ENCODE peak calls at places on chromosomes 11 and 22, in eight cellular contexts. M is cardiac muscle cell, U is body of pancreas, O is stomach, N is PC-3, Q is fibroblast of mammary gland, L is HFF-Myc, E is endothelial cell. K is an unnamed sample.

GRCh38 chr22:44107341-44107740 is 73.4 kb upstream of the PARVG start:
- DNase-seq in M (no peak), U (no peak), O (no peak), N (no peak), Q (no peak), L (no peak), E (no peak), K (no peak)

GRCh38 chr22:30781271-30781875 is 86.7 kb downstream of the OSBP2 start:
- DNase-seq in M (no peak), U (no peak), O (no peak), N (peak), Q (no peak), L (no peak), E (no peak), K (no peak)

GRCh38 chr22:32847067-32847491 is 45.6 kb downstream of the TIMP3 start:
- DNase-seq in M (peak), U (no peak), O (no peak), N (no peak), Q (peak), L (no peak), E (no peak), K (no peak)

GRCh38 chr11:115194798-115195101 is 309.5 kb downstream of the CADM1 start:
- DNase-seq in M (no peak), U (no peak), O (no peak), N (no peak), Q (no peak), L (no peak), E (no peak), K (peak)

GRCh38 chr11:45444796-45445195 is 158.7 kb upstream of the SYT13 start:
- DNase-seq in M (no peak), U (peak), O (no peak), N (peak), Q (no peak), L (no peak), E (no peak), K (no peak)

GRCh38 chr11:40139507-40139906 is 1319.9 kb downstream of the LRRC4C start:
- DNase-seq in M (no peak), U (no peak), O (no peak), N (no peak), Q (no peak), L (no peak), E (no peak), K (no peak)

GRCh38 chr11:7471071-7471470 is 14.2 kb upstream of the OLFML1 start:
- DNase-seq in M (no peak), U (no peak), O (no peak), N (no peak), Q (no peak), L (no peak), E (no peak), K (no peak)

GRCh38 chr11:9771126-9771624 is 107.3 kb downstream of the SWAP70 start:
- DNase-seq in M (no peak), U (no peak), O (no peak), N (no peak), Q (no peak), L (no peak), E (no peak), K (no peak)

GRCh38 chr11:65116370-65117205 is 913 bp downstream of the ZNHIT2 start:
- DNase-seq in M (peak), U (peak), O (peak), N (peak), Q (peak), L (no peak), E (peak), K (no peak)

GRCh38 chr22:45397806-45398205 is 15.6 kb downstream of the SMC1B start:
- DNase-seq in M (no peak), U (no peak), O (no peak), N (peak), Q (no peak), L (no peak), E (no peak), K (no peak)

GRCh38 chr22:25624486-25624885 is 60.0 kb downstream of the GRK3 start:
- DNase-seq in M (no peak), U (no peak), O (no peak), N (no peak), Q (no peak), L (no peak), E (no peak), K (no peak)

GRCh38 chr22:39365406-39365782 is 15.6 kb downstream of the SYNGR1 start:
- DNase-seq in M (no peak), U (no peak), O (no peak), N (no peak), Q (no peak), L (no peak), E (no peak), K (no peak)

GRCh38 chr11:1966531-1966930 is 19.4 kb downstream of the MRPL23 start:
- DNase-seq in M (no peak), U (no peak), O (no peak), N (no peak), Q (no peak), L (no peak), E (no peak), K (no peak)

GRCh38 chr11:114066046-114066648 is 6.6 kb downstream of the ZBTB16 start:
- DNase-seq in M (no peak), U (no peak), O (no peak), N (no peak), Q (no peak), L (no peak), E (no peak), K (no peak)

GRCh38 chr22:19122752-19123492 is 710 bp upstream of the DGCR2 start:
- DNase-seq in M (peak), U (peak), O (peak), N (no peak), Q (no peak), L (no peak), E (peak), K (no peak)

GRCh38 chr11:83511646-83512045 is 225.5 kb upstream of the CCDC90B start:
- DNase-seq in M (no peak), U (no peak), O (no peak), N (no peak), Q (no peak), L (no peak), E (no peak), K (no peak)
- TF ChIP-seq CTCF in M (no peak), U (no peak), O (no peak), N (no peak), Q (no peak), L (no peak), E (no peak), K (no peak)

GRCh38 chr11:93229876-93230275 is 32.1 kb upstream of the SLC36A4 start:
- DNase-seq in M (no peak), U (no peak), O (no peak), N (no peak), Q (no peak), L (no peak), E (no peak), K (no peak)

GRCh38 chr11:93220078-93220477 is 22.3 kb upstream of the SLC36A4 start:
- DNase-seq in M (no peak), U (no peak), O (no peak), N (no peak), Q (no peak), L (no peak), E (no peak), K (no peak)

GRCh38 chr11:93221539-93221938 is 23.7 kb upstream of the SLC36A4 start:
- DNase-seq in M (no peak), U (no peak), O (no peak), N (no peak), Q (no peak), L (no peak), E (no peak), K (no peak)

DNA sequence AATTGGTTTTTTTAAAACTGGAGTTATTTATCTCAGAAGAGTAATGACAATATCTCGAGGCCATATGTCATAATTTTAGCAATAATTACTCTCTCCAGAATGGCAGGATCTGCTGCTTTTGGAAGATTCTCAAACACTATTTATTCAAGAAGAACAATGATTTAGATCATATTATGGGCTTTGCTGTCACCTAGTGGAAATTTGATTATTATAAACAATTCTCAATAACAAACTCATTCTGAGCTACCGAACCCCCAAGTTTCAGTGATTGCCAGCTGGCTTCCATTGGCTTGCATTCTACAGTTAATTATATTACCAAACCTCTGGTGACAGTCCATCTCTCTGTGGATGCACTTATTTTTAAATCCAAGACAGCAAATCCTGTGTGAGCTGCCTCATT is 27.9 kb upstream of the SLC36A4 start:
- DNase-seq in M (peak), U (no peak), O (no peak), N (peak), Q (peak), L (no peak), E (no peak), K (no peak)
- TF ChIP-seq CTCF in M (peak), U (peak), O (no peak), N (peak), Q (peak), L (no peak), E (no peak), K (no peak)

GRCh38 chr22:36775589-36775965 is 342 bp downstream of the IFT27 start:
- DNase-seq in M (peak), U (peak), O (peak), N (peak), Q (peak), L (no peak), E (peak), K (peak)

GRCh38 chr22:36775966-36776669 is at the start of gene IFT27:
- DNase-seq in M (peak), U (peak), O (peak), N (peak), Q (peak), L (peak), E (peak), K (peak)

GRCh38 chr22:36771376-36772063 is 4.4 kb downstream of the IFT27 start:
- DNase-seq in M (no peak), U (no peak), O (no peak), N (no peak), Q (no peak), L (no peak), E (no peak), K (no peak)

GRCh38 chr22:36772451-36772850 is 3.5 kb downstream of the IFT27 start:
- DNase-seq in M (no peak), U (no peak), O (no peak), N (no peak), Q (no peak), L (no peak), E (no peak), K (no peak)

DNA sequence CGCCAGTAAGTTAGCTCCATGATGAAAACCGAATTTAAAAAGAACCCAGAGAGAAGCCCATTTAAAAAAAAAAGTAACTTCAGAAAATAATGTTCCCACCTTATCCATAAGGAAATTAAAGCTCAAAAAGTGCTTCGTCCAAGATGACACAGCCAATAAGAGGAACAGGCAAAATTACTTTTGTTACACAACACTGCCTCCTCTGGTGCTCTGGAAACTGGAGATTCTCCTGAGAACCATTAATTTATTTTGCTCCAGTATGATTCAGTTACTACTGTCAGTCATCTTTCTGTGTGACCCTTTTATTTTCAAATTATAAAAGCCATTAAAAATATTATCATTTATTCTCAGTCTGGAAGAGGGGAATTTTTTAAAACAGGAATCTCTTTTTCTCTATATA is 2.0 kb downstream of the IFT27 start:
- DNase-seq in M (peak), U (peak), O (no peak), N (peak), Q (peak), L (no peak), E (no peak), K (no peak)
- TF ChIP-seq CTCF in M (peak), U (peak), O (no peak), N (peak), Q (peak), L (peak), E (peak), K (no peak)

GRCh38 chr11:839875-840617 is 2.3 kb downstream of the POLR2L start:
- DNase-seq in M (no peak), U (no peak), O (no peak), N (peak), Q (no peak), L (no peak), E (no peak), K (no peak)
- TF ChIP-seq CTCF in M (peak), U (no peak), O (no peak), N (peak), Q (peak), L (peak), E (no peak), K (no peak)

DNA sequence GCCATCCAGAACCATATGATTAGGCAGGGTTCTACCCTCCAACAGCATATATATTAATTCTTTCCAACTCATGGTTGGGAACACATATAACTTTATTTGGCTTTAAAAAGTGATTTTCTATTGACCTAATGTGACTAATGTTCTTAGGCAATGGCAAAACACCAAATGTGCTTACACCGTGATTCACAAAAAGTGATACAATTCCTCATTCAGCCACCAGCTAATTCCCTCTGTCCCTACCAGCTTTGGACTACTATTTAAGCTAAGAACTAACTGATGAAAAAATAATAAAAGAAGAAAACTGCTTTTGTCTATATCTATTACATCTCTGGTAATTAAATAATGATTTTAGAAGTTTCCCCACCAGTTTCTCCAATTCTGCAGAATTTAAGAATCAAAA is 4.7 kb downstream of the CTSC start:
- DNase-seq in M (peak), U (no peak), O (no peak), N (peak), Q (peak), L (no peak), E (no peak), K (no peak)
- TF ChIP-seq CTCF in M (no peak), U (no peak), O (no peak), N (no peak), Q (no peak), L (no peak), E (no peak), K (no peak)

DNA sequence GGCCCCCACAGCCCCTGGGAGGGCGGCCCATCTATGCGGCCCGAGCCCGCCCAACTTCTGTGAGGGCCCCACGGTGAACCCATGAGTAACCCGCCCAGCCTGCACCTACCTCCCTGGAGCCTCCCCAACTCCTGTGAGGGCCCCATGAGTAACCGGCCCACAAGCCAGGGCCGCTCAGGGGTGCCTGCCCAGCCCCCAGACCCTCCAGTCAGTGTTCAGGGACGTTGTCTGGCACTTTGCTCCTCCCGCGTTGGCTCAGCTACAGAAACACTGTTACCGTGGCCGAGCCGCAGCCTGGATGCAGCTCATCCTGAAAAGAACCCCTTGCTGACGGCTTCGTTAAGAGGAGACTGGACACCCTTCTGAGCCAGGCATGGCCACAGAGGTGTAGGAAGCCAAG is 179.6 kb downstream of the BRD1 start:
- DNase-seq in M (no peak), U (no peak), O (no peak), N (no peak), Q (no peak), L (no peak), E (no peak), K (no peak)
- TF ChIP-seq CTCF in M (no peak), U (no peak), O (no peak), N (no peak), Q (no peak), L (no peak), E (no peak), K (no peak)